ENCODE peak calls at places on chromosomes 7 and 10, in ten cellular contexts. Q is PC-3; F is AG09309; G is tibial artery; U is lower lobe of right lung; A is esophagus squamous epithelium; N is CD8-positive, alpha-beta T cell; W is Panc1; M is A549; S is cardiac muscle cell. Z is an unnamed sample.

GRCh38 chr10:95729323-95730055 is 26.5 kb upstream of the ENTPD1 start:
- DNase-seq in Q (no peak), F (no peak), G (no peak), U (no peak), A (no peak), N (no peak), W (no peak), M (no peak), S (peak), Z (no peak)

GRCh38 chr7:150404172-150404784 is 25.1 kb downstream of the ZNF775 start:
- DNase-seq in Q (no peak), F (no peak), G (no peak), U (no peak), A (no peak), N (no peak), W (no peak), M (no peak), S (peak), Z (peak)

GRCh38 chr10:118768041-118768933 is 13.5 kb upstream of the CACUL1 start:
- DNase-seq in Q (peak), F (no peak), G (no peak), U (no peak), A (no peak), N (no peak), W (no peak), M (no peak), S (no peak), Z (no peak)

GRCh38 chr7:155644971-155645509 is 579 bp downstream of the RBM33 start:
- DNase-seq in Q (peak), F (no peak), G (peak), U (peak), A (no peak), N (peak), W (no peak), M (peak), S (peak), Z (peak)

GRCh38 chr7:31735991-31736982 is 49.3 kb downstream of the PPP1R17 start:
- DNase-seq in Q (peak), F (no peak), G (no peak), U (no peak), A (no peak), N (no peak), W (peak), M (peak), S (peak), Z (peak)

GRCh38 chr7:17680026-17680425 is 260.3 kb downstream of the SNX13 start:
- DNase-seq in Q (peak), F (peak), G (peak), U (peak), A (no peak), N (no peak), W (no peak), M (peak), S (peak), Z (no peak)

GRCh38 chr10:97773096-97773495 is 1.3 kb upstream of the SFRP5 start:
- DNase-seq in Q (no peak), F (no peak), G (no peak), U (no peak), A (no peak), N (no peak), W (no peak), M (no peak), S (no peak), Z (no peak)

GRCh38 chr10:31036209-31036608 is 4.5 kb upstream of the ZNF438 start:
- DNase-seq in Q (peak), F (no peak), G (no peak), U (no peak), A (no peak), N (no peak), W (no peak), M (no peak), S (no peak), Z (no peak)

GRCh38 chr7:92835140-92835850 is 1.1 kb downstream of the CDK6 start:
- DNase-seq in Q (peak), F (no peak), G (peak), U (peak), A (no peak), N (peak), W (no peak), M (peak), S (peak), Z (peak)

GRCh38 chr10:285216-285967 is 150.1 kb downstream of the ZMYND11 start:
- DNase-seq in Q (no peak), F (no peak), G (no peak), U (no peak), A (no peak), N (no peak), W (no peak), M (no peak), S (no peak), Z (no peak)

GRCh38 chr7:101782886-101783285 is 34.5 kb upstream of the CUX1 start:
- DNase-seq in Q (no peak), F (no peak), G (no peak), U (no peak), A (no peak), N (no peak), W (no peak), M (no peak), S (no peak), Z (no peak)

GRCh38 chr10:1539216-1539615 is 198.1 kb downstream of the ADARB2 start:
- DNase-seq in Q (no peak), F (no peak), G (no peak), U (no peak), A (no peak), N (no peak), W (no peak), M (no peak), S (no peak), Z (peak)

GRCh38 chr7:148587076-148587475 is 3.5 kb upstream of the C7orf33 start:
- DNase-seq in Q (no peak), F (no peak), G (no peak), U (no peak), A (no peak), N (no peak), W (no peak), M (no peak), S (no peak), Z (no peak)

GRCh38 chr7:131648491-131648890 is 92.1 kb upstream of the PODXL start:
- DNase-seq in Q (no peak), F (no peak), G (no peak), U (no peak), A (no peak), N (no peak), W (no peak), M (no peak), S (no peak), Z (no peak)

GRCh38 chr10:29643785-29644501 is 9.2 kb upstream of the SVIL start:
- DNase-seq in Q (no peak), F (no peak), G (peak), U (no peak), A (no peak), N (no peak), W (no peak), M (no peak), S (no peak), Z (no peak)

GRCh38 chr10:129035052-129035805 is 431.8 kb upstream of the MGMT start:
- DNase-seq in Q (no peak), F (no peak), G (no peak), U (no peak), A (no peak), N (peak), W (no peak), M (no peak), S (no peak), Z (peak)

GRCh38 chr10:62582804-62583208 is 208.6 kb downstream of the ZNF365 start:
- DNase-seq in Q (peak), F (peak), G (peak), U (peak), A (no peak), N (no peak), W (no peak), M (no peak), S (peak), Z (no peak)

GRCh38 chr7:158812684-158813083 is 16.6 kb downstream of the ESYT2 start:
- DNase-seq in Q (no peak), F (no peak), G (no peak), U (no peak), A (no peak), N (peak), W (no peak), M (no peak), S (no peak), Z (peak)

GRCh38 chr7:29040570-29040906 is 82.4 kb upstream of the TRIL start:
- DNase-seq in Q (no peak), F (no peak), G (no peak), U (no peak), A (no peak), N (no peak), W (no peak), M (no peak), S (no peak), Z (no peak)

GRCh38 chr7:510061-510481 is 9.6 kb downstream of the PDGFA start:
- DNase-seq in Q (no peak), F (no peak), G (peak), U (peak), A (no peak), N (no peak), W (no peak), M (no peak), S (no peak), Z (no peak)

GRCh38 chr7:91348686-91349085 is 84.5 kb downstream of the FZD1 start:
- DNase-seq in Q (no peak), F (no peak), G (no peak), U (no peak), A (no peak), N (no peak), W (no peak), M (no peak), S (peak), Z (no peak)

GRCh38 chr10:13439313-13439712 is 89.5 kb downstream of the BEND7 start:
- DNase-seq in Q (no peak), F (no peak), G (no peak), U (no peak), A (no peak), N (no peak), W (no peak), M (no peak), S (no peak), Z (no peak)

GRCh38 chr7:25454562-25455031 is 226.3 kb upstream of the NPVF start:
- DNase-seq in Q (no peak), F (no peak), G (no peak), U (no peak), A (no peak), N (no peak), W (no peak), M (no peak), S (peak), Z (no peak)

GRCh38 chr7:5699951-5700384 is 81.5 kb downstream of the RNF216 start:
- DNase-seq in Q (no peak), F (no peak), G (no peak), U (no peak), A (no peak), N (no peak), W (no peak), M (no peak), S (no peak), Z (peak)

GRCh38 chr10:118669020-118669766 is 73.7 kb upstream of the PRLHR start:
- DNase-seq in Q (no peak), F (peak), G (no peak), U (no peak), A (no peak), N (no peak), W (no peak), M (no peak), S (peak), Z (no peak)

GRCh38 chr7:130821864-130822263 is 87.9 kb upstream of the KLF14 start:
- DNase-seq in Q (no peak), F (no peak), G (no peak), U (no peak), A (no peak), N (no peak), W (no peak), M (no peak), S (no peak), Z (no peak)

GRCh38 chr10:100739516-100740368 is 5.6 kb upstream of the PAX2 start:
- DNase-seq in Q (no peak), F (no peak), G (no peak), U (no peak), A (no peak), N (no peak), W (no peak), M (peak), S (no peak), Z (no peak)

GRCh38 chr10:126391162-126391880 is 3.0 kb upstream of the ADAM12 start:
- DNase-seq in Q (no peak), F (no peak), G (no peak), U (no peak), A (no peak), N (no peak), W (no peak), M (no peak), S (peak), Z (no peak)

GRCh38 chr10:26479766-26480492 is 41.8 kb downstream of the APBB1IP start:
- DNase-seq in Q (no peak), F (no peak), G (no peak), U (no peak), A (no peak), N (no peak), W (no peak), M (no peak), S (no peak), Z (peak)

GRCh38 chr10:35462491-35462934 is 126.2 kb downstream of the CCNY start:
- DNase-seq in Q (no peak), F (no peak), G (no peak), U (no peak), A (no peak), N (no peak), W (no peak), M (no peak), S (no peak), Z (no peak)

GRCh38 chr10:23294638-23295247 is 49.9 kb downstream of the C10orf67 start:
- DNase-seq in Q (peak), F (no peak), G (no peak), U (no peak), A (no peak), N (no peak), W (no peak), M (no peak), S (peak), Z (no peak)

GRCh38 chr7:45888185-45888992 is at the start of gene IGFBP1:
- DNase-seq in Q (no peak), F (no peak), G (no peak), U (no peak), A (no peak), N (no peak), W (no peak), M (no peak), S (peak), Z (no peak)

GRCh38 chr7:149704507-149704906 is 68.9 kb downstream of the ZNF467 start:
- DNase-seq in Q (no peak), F (no peak), G (no peak), U (no peak), A (no peak), N (no peak), W (no peak), M (no peak), S (peak), Z (no peak)

GRCh38 chr7:31788445-31788844 is 101.4 kb downstream of the PPP1R17 start:
- DNase-seq in Q (no peak), F (no peak), G (no peak), U (no peak), A (no peak), N (no peak), W (no peak), M (no peak), S (no peak), Z (no peak)

GRCh38 chr7:85090138-85090537 is 96.7 kb downstream of the SEMA3D start:
- DNase-seq in Q (no peak), F (no peak), G (no peak), U (no peak), A (no peak), N (no peak), W (no peak), M (no peak), S (peak), Z (no peak)

GRCh38 chr10:100997364-100998182 is 2.0 kb upstream of the LZTS2 start:
- DNase-seq in Q (peak), F (peak), G (peak), U (peak), A (no peak), N (peak), W (no peak), M (peak), S (peak), Z (peak)

GRCh38 chr7:81693894-81694293 is 76.0 kb downstream of the HGF start:
- DNase-seq in Q (peak), F (no peak), G (no peak), U (no peak), A (no peak), N (no peak), W (no peak), M (no peak), S (no peak), Z (no peak)

DNA sequence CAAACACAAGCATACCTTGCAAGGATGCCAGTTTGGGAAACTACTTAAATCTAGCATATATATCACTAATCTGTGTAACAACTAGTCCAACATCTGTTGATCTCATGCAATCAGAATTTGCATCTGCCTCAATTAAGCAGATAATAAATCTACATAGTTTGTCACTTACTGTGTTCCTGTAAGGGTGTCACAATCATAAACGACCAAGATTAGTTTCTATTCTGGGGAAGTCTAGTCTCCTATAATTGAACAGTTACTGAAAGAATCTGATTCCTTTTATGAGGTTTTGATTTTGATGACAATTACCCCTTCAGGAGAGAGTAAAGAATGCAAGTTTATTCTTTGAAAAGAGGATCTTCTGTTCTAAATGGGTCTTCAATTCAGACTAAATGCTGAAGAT is 85.5 kb upstream of the LRRN3 start:
- DNase-seq in Q (no peak), F (no peak), G (no peak), U (no peak), A (no peak), N (no peak), W (no peak), M (no peak), S (no peak), Z (no peak)
- TF ChIP-seq CTCF in Q (no peak), F (no peak), G (no peak), U (no peak), A (no peak), N (no peak), W (no peak), M (no peak), S (no peak), Z (no peak)

GRCh38 chr10:43264324-43264986 is 2.4 kb downstream of the RASGEF1A start:
- DNase-seq in Q (no peak), F (no peak), G (no peak), U (no peak), A (no peak), N (no peak), W (no peak), M (no peak), S (no peak), Z (no peak)
- H3K4me3 ChIP-seq in Q (no peak), F (no peak), G (no peak), U (no peak), A (no peak), N (no peak), W (no peak), M (no peak), S (no peak), Z (no peak)

GRCh38 chr10:70106958-70107791 is 25.4 kb downstream of the AIFM2 start:
- DNase-seq in Q (peak), F (no peak), G (no peak), U (no peak), A (no peak), N (no peak), W (no peak), M (no peak), S (no peak), Z (no peak)
- TF ChIP-seq CTCF in Q (peak), F (peak), G (no peak), U (peak), A (peak), N (peak), W (peak), M (peak), S (peak), Z (peak)

DNA sequence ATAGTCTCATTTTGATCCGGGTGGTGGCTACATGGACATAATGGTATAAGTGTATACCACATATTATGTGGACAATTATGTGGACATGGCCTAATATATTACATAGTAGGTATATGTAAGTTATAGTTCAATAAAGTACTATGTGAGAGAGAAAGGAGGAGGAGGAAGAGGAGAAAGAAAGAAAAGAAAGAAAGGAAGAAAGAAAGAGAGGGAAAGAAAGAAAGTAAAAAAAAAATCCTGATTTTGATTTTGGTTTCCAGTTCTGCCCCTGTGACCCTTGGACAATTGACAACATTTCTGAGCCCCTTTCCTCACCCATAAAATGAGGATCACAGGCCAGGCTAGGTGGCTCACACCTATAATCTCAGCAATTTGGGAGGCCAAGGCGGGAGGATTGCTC is 42.2 kb upstream of the VCL start:
- DNase-seq in Q (no peak), F (no peak), G (no peak), U (no peak), A (no peak), N (no peak), W (no peak), M (no peak), S (no peak), Z (no peak)
- H3K4me3 ChIP-seq in Q (no peak), F (no peak), G (no peak), U (no peak), A (no peak), N (no peak), W (no peak), M (no peak), S (no peak), Z (no peak)

GRCh38 chr10:90967865-90968264 is 47.0 kb upstream of the ANKRD1 start:
- DNase-seq in Q (no peak), F (no peak), G (no peak), U (no peak), A (no peak), N (no peak), W (no peak), M (no peak), S (no peak), Z (no peak)

GRCh38 chr10:90968448-90969086 is 47.7 kb upstream of the ANKRD1 start:
- DNase-seq in Q (peak), F (peak), G (no peak), U (no peak), A (no peak), N (no peak), W (no peak), M (no peak), S (peak), Z (no peak)

GRCh38 chr10:90969148-90969547 is 48.3 kb upstream of the ANKRD1 start:
- DNase-seq in Q (peak), F (no peak), G (no peak), U (no peak), A (no peak), N (no peak), W (no peak), M (no peak), S (no peak), Z (no peak)

GRCh38 chr10:90966146-90966545 is 45.3 kb upstream of the ANKRD1 start:
- DNase-seq in Q (no peak), F (no peak), G (no peak), U (no peak), A (no peak), N (no peak), W (no peak), M (no peak), S (no peak), Z (no peak)

DNA sequence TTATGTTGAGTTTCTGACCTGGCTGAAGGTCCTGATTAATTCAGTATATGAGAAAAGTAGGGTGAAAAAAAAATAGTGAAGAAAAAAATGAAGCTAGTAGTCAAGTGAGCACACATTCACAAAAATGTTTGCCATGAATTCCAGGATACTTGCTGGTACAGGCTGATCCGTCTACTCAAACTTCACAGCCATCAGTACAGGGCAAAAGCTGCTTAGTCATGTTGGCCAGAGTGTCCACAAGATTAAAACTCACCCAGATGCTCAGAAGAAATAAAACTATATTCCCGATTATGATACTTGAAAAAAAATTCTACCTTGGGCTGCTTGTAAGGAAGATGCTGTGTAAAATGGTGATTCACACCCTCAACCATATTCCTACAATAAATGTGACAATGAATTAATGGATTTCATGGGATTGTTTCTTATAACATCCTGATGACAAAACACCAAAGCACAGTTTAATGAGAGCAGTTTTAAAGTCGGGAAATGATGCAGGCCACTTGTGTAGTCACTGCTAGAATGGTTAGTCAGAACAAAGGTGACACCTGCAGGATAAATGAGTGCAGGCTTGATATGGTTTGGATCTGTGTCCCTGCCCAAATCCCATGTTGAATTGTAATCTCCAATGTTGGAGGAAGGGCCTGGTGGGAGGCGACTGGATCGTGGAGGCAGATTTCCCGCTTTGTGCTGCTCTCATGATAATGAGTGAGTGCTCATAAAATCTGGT is 49.2 kb upstream of the ANKRD1 start:
- DNase-seq in Q (peak), F (peak), G (no peak), U (no peak), A (no peak), N (no peak), W (no peak), M (no peak), S (peak), Z (no peak)
- TF ChIP-seq CTCF in Q (peak), F (peak), G (peak), U (no peak), A (no peak), N (no peak), W (peak), M (no peak), S (no peak), Z (no peak)

DNA sequence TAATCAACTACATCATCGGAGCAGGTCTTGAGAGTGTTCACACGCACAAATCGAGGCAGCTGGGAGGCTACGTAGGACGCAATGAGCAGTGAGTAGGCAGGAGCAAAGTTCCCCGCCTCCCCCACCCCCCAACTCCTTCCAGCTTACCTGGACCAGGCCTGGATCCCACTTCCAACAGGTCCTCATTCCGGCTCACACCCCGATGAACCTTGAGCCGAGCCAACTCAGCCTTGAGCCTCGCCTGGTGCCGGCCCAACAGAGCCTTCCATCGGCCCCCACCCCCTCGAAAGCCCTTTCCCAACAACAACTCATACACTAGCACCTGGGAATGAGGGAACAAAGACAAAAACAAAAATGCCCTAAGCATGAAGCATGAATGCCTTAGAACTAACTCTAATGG is 1.2 kb downstream of the NSUN5 start:
- DNase-seq in Q (no peak), F (no peak), G (peak), U (no peak), A (no peak), N (no peak), W (no peak), M (no peak), S (no peak), Z (peak)
- H3K4me3 ChIP-seq in Q (peak), F (no peak), G (no peak), U (peak), A (no peak), N (peak), W (peak), M (peak), S (no peak), Z (peak)

Z was measured in Peyer's patch.